ENCODE peak calls at places on chromosomes 16 and 17, in four cellular contexts. One of them, this sample, is unnamed.
A peak's percentile ranks its signal among the peaks of the same experiment; 100 is the strongest.

GRCh38 chr17:41322264-41322902 is 6.9 kb upstream of the KRTAP17-1 start:
- DNase-seq in hippocampal formation: no peak
- DNase-seq in stimulated activated CD8-positive, alpha-beta memory T cell treated with anti-CD3 and anti-CD28 coated beads, Interleukin-7, amount 100 ng/mL, for 1 hour: no peak
- DNase-seq in NCI-H1930: no peak
- DNase-seq in this sample: no peak

GRCh38 chr16:66930189-66930588 is 4.0 kb downstream of the CIAO2B start:
- DNase-seq in hippocampal formation: no peak
- DNase-seq in NCI-H1930: no peak
- DNase-seq in stimulated activated CD8-positive, alpha-beta memory T cell treated with anti-CD3 and anti-CD28 coated beads, Interleukin-7, amount 100 ng/mL, for 1 hour: no peak
- DNase-seq in this sample: no peak

GRCh38 chr17:14926526-14927122 is 338.5 kb downstream of the PMP22 start:
- DNase-seq in stimulated activated CD8-positive, alpha-beta memory T cell treated with anti-CD3 and anti-CD28 coated beads, Interleukin-7, amount 100 ng/mL, for 1 hour: peak; percentile 28
- DNase-seq in hippocampal formation: peak; percentile 17
- DNase-seq in NCI-H1930: peak; percentile 73
- DNase-seq in this sample: peak; percentile 52

GRCh38 chr17:72432881-72433280 is 312.1 kb downstream of the SOX9 start:
- DNase-seq in hippocampal formation: no peak
- DNase-seq in stimulated activated CD8-positive, alpha-beta memory T cell treated with anti-CD3 and anti-CD28 coated beads, Interleukin-7, amount 100 ng/mL, for 1 hour: no peak
- DNase-seq in NCI-H1930: no peak
- DNase-seq in this sample: no peak

GRCh38 chr17:49021095-49021767 is 24.0 kb downstream of the IGF2BP1 start:
- DNase-seq in NCI-H1930: no peak
- DNase-seq in hippocampal formation: no peak
- DNase-seq in stimulated activated CD8-positive, alpha-beta memory T cell treated with anti-CD3 and anti-CD28 coated beads, Interleukin-7, amount 100 ng/mL, for 1 hour: no peak
- DNase-seq in this sample: no peak

GRCh38 chr17:35969558-35970442 is 11.5 kb downstream of the CCL16 start:
- DNase-seq in hippocampal formation: peak; percentile 63
- DNase-seq in stimulated activated CD8-positive, alpha-beta memory T cell treated with anti-CD3 and anti-CD28 coated beads, Interleukin-7, amount 100 ng/mL, for 1 hour: peak; percentile 53
- DNase-seq in NCI-H1930: peak; percentile 77
- DNase-seq in this sample: peak; percentile 83

GRCh38 chr16:35746281-35746962 is 2287.0 kb downstream of the TP53TG3F start:
- DNase-seq in stimulated activated CD8-positive, alpha-beta memory T cell treated with anti-CD3 and anti-CD28 coated beads, Interleukin-7, amount 100 ng/mL, for 1 hour: no peak
- DNase-seq in NCI-H1930: no peak
- DNase-seq in hippocampal formation: no peak
- DNase-seq in this sample: no peak

GRCh38 chr16:4679156-4679853 is 14.1 kb upstream of the NUDT16L1 start:
- DNase-seq in hippocampal formation: no peak
- DNase-seq in NCI-H1930: no peak
- DNase-seq in stimulated activated CD8-positive, alpha-beta memory T cell treated with anti-CD3 and anti-CD28 coated beads, Interleukin-7, amount 100 ng/mL, for 1 hour: no peak
- DNase-seq in this sample: no peak

GRCh38 chr17:34276826-34277225 is 6.8 kb downstream of the CCL7 start:
- DNase-seq in NCI-H1930: no peak
- DNase-seq in hippocampal formation: no peak
- DNase-seq in stimulated activated CD8-positive, alpha-beta memory T cell treated with anti-CD3 and anti-CD28 coated beads, Interleukin-7, amount 100 ng/mL, for 1 hour: no peak
- DNase-seq in this sample: no peak

GRCh38 chr17:41480581-41480980 is 370 bp downstream of the KRT35 start:
- DNase-seq in NCI-H1930: no peak
- DNase-seq in hippocampal formation: no peak
- DNase-seq in stimulated activated CD8-positive, alpha-beta memory T cell treated with anti-CD3 and anti-CD28 coated beads, Interleukin-7, amount 100 ng/mL, for 1 hour: no peak
- DNase-seq in this sample: no peak